ENCODE peak calls at places on chromosome 16, in seven cellular contexts. One of them, this sample, is unnamed.

GRCh38 chr16:12802661-12803060 is 1.0 kb downstream of the CPPED1 start:
- DNase-seq in CD8-positive, alpha-beta T cell: no peak
- DNase-seq in choroid plexus epithelial cell: no peak
- DNase-seq in cardiac muscle cell: no peak
- DNase-seq in glutamatergic neuron: no peak
- DNase-seq in AG04450: no peak
- DNase-seq in omental fat pad: no peak
- DNase-seq in this sample: no peak

GRCh38 chr16:48537275-48537674 is 72.7 kb downstream of the N4BP1 start:
- DNase-seq in CD8-positive, alpha-beta T cell: no peak
- DNase-seq in choroid plexus epithelial cell: no peak
- DNase-seq in cardiac muscle cell: no peak
- DNase-seq in glutamatergic neuron: no peak
- DNase-seq in AG04450: no peak
- DNase-seq in omental fat pad: no peak
- DNase-seq in this sample: no peak

GRCh38 chr16:75087040-75087979 is 29.3 kb downstream of the LDHD start:
- DNase-seq in CD8-positive, alpha-beta T cell: no peak
- DNase-seq in choroid plexus epithelial cell: peak; percentile 83
- DNase-seq in cardiac muscle cell: peak; percentile 89
- DNase-seq in glutamatergic neuron: no peak
- DNase-seq in AG04450: peak; percentile 87
- DNase-seq in omental fat pad: no peak
- DNase-seq in this sample: no peak

GRCh38 chr16:3101841-3102470 is 2.9 kb upstream of the ZSCAN10 start:
- DNase-seq in CD8-positive, alpha-beta T cell: no peak
- DNase-seq in choroid plexus epithelial cell: no peak
- DNase-seq in cardiac muscle cell: no peak
- DNase-seq in glutamatergic neuron: no peak
- DNase-seq in AG04450: no peak
- DNase-seq in omental fat pad: no peak
- DNase-seq in this sample: no peak

GRCh38 chr16:53061256-53061655 is 6.5 kb downstream of the CHD9 start:
- DNase-seq in CD8-positive, alpha-beta T cell: no peak
- DNase-seq in choroid plexus epithelial cell: no peak
- DNase-seq in cardiac muscle cell: no peak
- DNase-seq in glutamatergic neuron: no peak
- DNase-seq in AG04450: no peak
- DNase-seq in omental fat pad: no peak
- DNase-seq in this sample: no peak

GRCh38 chr16:58299757-58300349 is 5.0 kb upstream of the PRSS54 start:
- DNase-seq in CD8-positive, alpha-beta T cell: no peak
- DNase-seq in choroid plexus epithelial cell: peak; percentile 38
- DNase-seq in cardiac muscle cell: peak; percentile 36
- DNase-seq in glutamatergic neuron: peak; percentile 41
- DNase-seq in AG04450: no peak
- DNase-seq in omental fat pad: no peak
- DNase-seq in this sample: no peak

GRCh38 chr16:86294535-86294934 is 215.8 kb upstream of the FOXF1 start:
- DNase-seq in CD8-positive, alpha-beta T cell: no peak
- DNase-seq in choroid plexus epithelial cell: peak; percentile 30
- DNase-seq in cardiac muscle cell: no peak
- DNase-seq in glutamatergic neuron: no peak
- DNase-seq in AG04450: peak; percentile 91
- DNase-seq in omental fat pad: no peak
- DNase-seq in this sample: no peak

GRCh38 chr16:81429045-81429521 is 15.5 kb upstream of the CMIP start:
- DNase-seq in CD8-positive, alpha-beta T cell: no peak
- DNase-seq in choroid plexus epithelial cell: peak; percentile 66
- DNase-seq in cardiac muscle cell: peak; percentile 64
- DNase-seq in glutamatergic neuron: peak; percentile 48
- DNase-seq in AG04450: no peak
- DNase-seq in omental fat pad: no peak
- DNase-seq in this sample: no peak

GRCh38 chr16:19282101-19282500 is 3.4 kb upstream of the CLEC19A start:
- DNase-seq in CD8-positive, alpha-beta T cell: no peak
- DNase-seq in choroid plexus epithelial cell: no peak
- DNase-seq in cardiac muscle cell: no peak
- DNase-seq in glutamatergic neuron: no peak
- DNase-seq in AG04450: no peak
- DNase-seq in omental fat pad: no peak
- DNase-seq in this sample: no peak

GRCh38 chr16:88309174-88309904 is 73.4 kb upstream of the ZNF469 start:
- DNase-seq in CD8-positive, alpha-beta T cell: no peak
- DNase-seq in choroid plexus epithelial cell: no peak
- DNase-seq in cardiac muscle cell: no peak
- DNase-seq in glutamatergic neuron: no peak
- DNase-seq in AG04450: no peak
- DNase-seq in omental fat pad: no peak
- DNase-seq in this sample: no peak

GRCh38 chr16:88530051-88530857 is 39.9 kb upstream of the ZC3H18 start:
- DNase-seq in CD8-positive, alpha-beta T cell: peak; percentile 15
- DNase-seq in choroid plexus epithelial cell: no peak
- DNase-seq in cardiac muscle cell: no peak
- DNase-seq in glutamatergic neuron: no peak
- DNase-seq in AG04450: no peak
- DNase-seq in omental fat pad: no peak
- DNase-seq in this sample: no peak

GRCh38 chr16:73298562-73298961 is 250.6 kb upstream of the ZFHX3 start:
- DNase-seq in CD8-positive, alpha-beta T cell: no peak
- DNase-seq in choroid plexus epithelial cell: peak; percentile 79
- DNase-seq in cardiac muscle cell: peak; percentile 52
- DNase-seq in glutamatergic neuron: no peak
- DNase-seq in AG04450: peak; percentile 20
- DNase-seq in omental fat pad: no peak
- DNase-seq in this sample: no peak

GRCh38 chr16:67052399-67052798 is 23.4 kb downstream of the CBFB start:
- DNase-seq in CD8-positive, alpha-beta T cell: no peak
- DNase-seq in choroid plexus epithelial cell: no peak
- DNase-seq in cardiac muscle cell: no peak
- DNase-seq in glutamatergic neuron: no peak
- DNase-seq in AG04450: no peak
- DNase-seq in omental fat pad: no peak
- DNase-seq in this sample: no peak

GRCh38 chr16:2456551-2457153 is 3.3 kb upstream of the TEDC2 start:
- DNase-seq in CD8-positive, alpha-beta T cell: peak; percentile 6
- DNase-seq in choroid plexus epithelial cell: no peak
- DNase-seq in cardiac muscle cell: no peak
- DNase-seq in glutamatergic neuron: no peak
- DNase-seq in AG04450: no peak
- DNase-seq in omental fat pad: no peak
- DNase-seq in this sample: no peak

GRCh38 chr16:49750341-49751011 is 105.4 kb downstream of the ZNF423 start:
- DNase-seq in CD8-positive, alpha-beta T cell: no peak
- DNase-seq in choroid plexus epithelial cell: no peak
- DNase-seq in cardiac muscle cell: peak; percentile 26
- DNase-seq in glutamatergic neuron: peak; percentile 55
- DNase-seq in AG04450: no peak
- DNase-seq in omental fat pad: no peak
- DNase-seq in this sample: no peak

GRCh38 chr16:1413684-1414531 is 596 bp downstream of the UNKL start:
- DNase-seq in CD8-positive, alpha-beta T cell: peak; percentile 74
- DNase-seq in choroid plexus epithelial cell: peak; percentile 61
- DNase-seq in cardiac muscle cell: peak; percentile 62
- DNase-seq in glutamatergic neuron: peak; percentile 79
- DNase-seq in AG04450: no peak
- DNase-seq in omental fat pad: no peak
- DNase-seq in this sample: no peak

GRCh38 chr16:681746-682427 is 1.7 kb downstream of the STUB1 start:
- DNase-seq in CD8-positive, alpha-beta T cell: no peak
- DNase-seq in choroid plexus epithelial cell: peak; percentile 66
- DNase-seq in cardiac muscle cell: peak; percentile 43
- DNase-seq in glutamatergic neuron: no peak
- DNase-seq in AG04450: no peak
- DNase-seq in omental fat pad: no peak
- DNase-seq in this sample: no peak

GRCh38 chr16:72961115-72961832 is 86.7 kb downstream of the ZFHX3 start:
- DNase-seq in CD8-positive, alpha-beta T cell: no peak
- DNase-seq in choroid plexus epithelial cell: peak; percentile 52
- DNase-seq in cardiac muscle cell: peak; percentile 14
- DNase-seq in glutamatergic neuron: peak; percentile 77
- DNase-seq in AG04450: no peak
- DNase-seq in omental fat pad: no peak
- DNase-seq in this sample: no peak

GRCh38 chr16:85518398-85519049 is 94.6 kb upstream of the GSE1 start:
- DNase-seq in CD8-positive, alpha-beta T cell: peak; percentile 42
- DNase-seq in choroid plexus epithelial cell: no peak
- DNase-seq in cardiac muscle cell: no peak
- DNase-seq in glutamatergic neuron: no peak
- DNase-seq in AG04450: no peak
- DNase-seq in omental fat pad: no peak
- DNase-seq in this sample: no peak

DNA sequence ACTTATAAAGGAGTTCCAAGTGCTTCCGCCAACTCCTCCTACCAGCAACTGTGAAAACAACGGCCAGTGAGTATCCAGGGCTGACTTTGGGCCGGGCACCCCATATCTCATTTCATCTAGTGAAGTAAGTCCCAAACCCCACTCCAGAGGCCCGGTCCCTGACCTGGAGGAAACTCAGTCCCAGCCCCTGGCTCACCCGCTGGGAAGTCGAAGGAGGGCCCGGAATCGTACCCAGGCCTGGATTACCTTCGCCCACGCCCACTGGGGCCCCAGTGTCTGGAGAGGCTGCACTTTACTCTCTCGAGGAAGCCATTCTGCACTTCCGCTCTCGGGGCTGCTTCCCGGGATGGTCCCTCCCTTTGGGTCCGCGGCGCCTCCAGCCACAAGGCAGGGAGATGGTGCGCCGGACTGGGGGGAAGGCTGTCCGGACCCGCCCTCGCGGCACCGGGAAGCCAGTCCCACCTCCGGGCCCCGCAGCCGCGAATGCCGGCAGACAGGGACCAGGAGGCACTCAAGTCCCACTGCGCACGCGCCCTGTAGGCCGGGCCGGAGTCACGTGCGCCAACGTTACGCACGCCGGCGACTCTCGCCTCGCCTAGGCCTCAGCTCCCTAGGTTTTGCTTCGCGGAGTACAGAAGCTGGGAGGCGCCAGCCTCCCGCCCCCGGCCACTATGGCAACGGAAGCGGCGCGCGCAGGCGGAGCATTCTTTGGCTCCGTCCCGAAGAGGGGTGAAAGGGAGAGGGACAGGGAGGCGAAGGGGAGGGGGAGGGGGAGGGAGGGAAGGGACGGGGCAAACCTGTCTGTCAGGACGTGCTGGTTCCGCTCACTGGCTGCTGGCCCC is at the start of gene CMTR2:
- DNase-seq in CD8-positive, alpha-beta T cell: peak; percentile 87
- DNase-seq in choroid plexus epithelial cell: peak; percentile 98
- DNase-seq in cardiac muscle cell: peak; percentile 99
- DNase-seq in glutamatergic neuron: peak; percentile 97
- DNase-seq in AG04450: peak; percentile 96
- DNase-seq in omental fat pad: peak; percentile 80
- DNase-seq in this sample: peak; percentile 97
- TF ChIP-seq CTCF in CD8-positive, alpha-beta T cell: no peak
- TF ChIP-seq CTCF in choroid plexus epithelial cell: no peak
- TF ChIP-seq CTCF in cardiac muscle cell: no peak
- TF ChIP-seq CTCF in glutamatergic neuron: no peak
- TF ChIP-seq CTCF in AG04450: no peak
- TF ChIP-seq CTCF in omental fat pad: no peak
- TF ChIP-seq CTCF in this sample: no peak

GRCh38 chr16:51755039-51755501 is 604.0 kb upstream of the SALL1 start:
- DNase-seq in CD8-positive, alpha-beta T cell: no peak
- DNase-seq in choroid plexus epithelial cell: no peak
- DNase-seq in cardiac muscle cell: no peak
- DNase-seq in glutamatergic neuron: no peak
- DNase-seq in AG04450: no peak
- DNase-seq in omental fat pad: no peak
- DNase-seq in this sample: no peak
- TF ChIP-seq CTCF in CD8-positive, alpha-beta T cell: no peak
- TF ChIP-seq CTCF in choroid plexus epithelial cell: no peak
- TF ChIP-seq CTCF in cardiac muscle cell: no peak
- TF ChIP-seq CTCF in glutamatergic neuron: no peak
- TF ChIP-seq CTCF in AG04450: no peak
- TF ChIP-seq CTCF in omental fat pad: no peak
- TF ChIP-seq CTCF in this sample: no peak

GRCh38 chr16:8869212-8869987 is 594 bp upstream of the CARHSP1 start:
- DNase-seq in CD8-positive, alpha-beta T cell: no peak
- DNase-seq in choroid plexus epithelial cell: no peak
- DNase-seq in cardiac muscle cell: no peak
- DNase-seq in glutamatergic neuron: peak; percentile 40
- DNase-seq in AG04450: no peak
- DNase-seq in omental fat pad: no peak
- DNase-seq in this sample: no peak

GRCh38 chr16:8874388-8874787 is 5.6 kb upstream of the CARHSP1 start:
- DNase-seq in CD8-positive, alpha-beta T cell: no peak
- DNase-seq in choroid plexus epithelial cell: no peak
- DNase-seq in cardiac muscle cell: peak; percentile 64
- DNase-seq in glutamatergic neuron: no peak
- DNase-seq in AG04450: no peak
- DNase-seq in omental fat pad: no peak
- DNase-seq in this sample: no peak

GRCh38 chr16:8872071-8872470 is 3.3 kb upstream of the CARHSP1 start:
- DNase-seq in CD8-positive, alpha-beta T cell: no peak
- DNase-seq in choroid plexus epithelial cell: no peak
- DNase-seq in cardiac muscle cell: no peak
- DNase-seq in glutamatergic neuron: no peak
- DNase-seq in AG04450: no peak
- DNase-seq in omental fat pad: no peak
- DNase-seq in this sample: no peak

GRCh38 chr16:8868272-8869211 is at the start of gene CARHSP1:
- DNase-seq in CD8-positive, alpha-beta T cell: peak; percentile 75
- DNase-seq in choroid plexus epithelial cell: peak; percentile 93
- DNase-seq in cardiac muscle cell: peak; percentile 95
- DNase-seq in glutamatergic neuron: peak; percentile 83
- DNase-seq in AG04450: no peak
- DNase-seq in omental fat pad: no peak
- DNase-seq in this sample: peak; percentile 88

GRCh38 chr16:8872967-8873865 is 4.4 kb upstream of the CARHSP1 start:
- DNase-seq in CD8-positive, alpha-beta T cell: no peak
- DNase-seq in choroid plexus epithelial cell: no peak
- DNase-seq in cardiac muscle cell: no peak
- DNase-seq in glutamatergic neuron: no peak
- DNase-seq in AG04450: no peak
- DNase-seq in omental fat pad: no peak
- DNase-seq in this sample: no peak
- TF ChIP-seq CTCF in CD8-positive, alpha-beta T cell: no peak
- TF ChIP-seq CTCF in choroid plexus epithelial cell: peak; percentile 35
- TF ChIP-seq CTCF in cardiac muscle cell: peak; percentile 15
- TF ChIP-seq CTCF in glutamatergic neuron: no peak
- TF ChIP-seq CTCF in AG04450: no peak
- TF ChIP-seq CTCF in omental fat pad: no peak
- TF ChIP-seq CTCF in this sample: peak; percentile 45

DNA sequence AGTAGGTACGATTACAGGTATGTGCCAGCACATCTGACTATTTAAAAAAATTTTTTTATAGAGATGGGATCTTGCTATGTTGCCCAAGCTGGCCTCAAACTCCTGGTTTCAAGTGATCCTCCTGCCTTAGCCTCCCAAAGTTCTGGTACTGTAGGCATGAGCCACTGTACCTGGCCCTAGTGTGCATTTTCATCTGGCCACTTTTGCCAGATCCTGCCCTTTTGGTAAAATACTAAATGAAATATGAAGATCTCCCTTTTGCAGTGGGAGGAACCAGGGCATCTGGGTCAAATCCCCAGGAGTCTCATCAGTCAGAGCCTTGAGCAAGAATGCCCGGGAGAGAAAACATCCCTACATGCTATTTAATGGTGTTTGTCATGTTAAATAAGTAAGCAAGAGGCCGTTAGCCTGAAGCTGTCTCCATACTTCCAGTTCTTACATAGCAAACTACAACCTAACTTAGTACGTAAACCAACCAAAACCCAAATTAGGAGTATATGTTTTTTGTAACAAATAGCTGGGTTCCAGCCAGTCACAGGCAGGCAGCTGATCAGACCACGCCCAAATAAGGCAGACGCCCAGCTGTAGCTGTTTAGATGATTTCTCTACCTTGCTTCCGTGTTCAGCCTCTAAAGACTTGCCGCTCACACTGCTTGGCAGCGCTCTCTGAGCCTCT is 46.5 kb upstream of the CLEC18A start:
- DNase-seq in CD8-positive, alpha-beta T cell: no peak
- DNase-seq in choroid plexus epithelial cell: no peak
- DNase-seq in cardiac muscle cell: no peak
- DNase-seq in glutamatergic neuron: no peak
- DNase-seq in AG04450: no peak
- DNase-seq in omental fat pad: no peak
- DNase-seq in this sample: no peak
- TF ChIP-seq CTCF in CD8-positive, alpha-beta T cell: no peak
- TF ChIP-seq CTCF in choroid plexus epithelial cell: no peak
- TF ChIP-seq CTCF in cardiac muscle cell: no peak
- TF ChIP-seq CTCF in glutamatergic neuron: no peak
- TF ChIP-seq CTCF in AG04450: no peak
- TF ChIP-seq CTCF in omental fat pad: no peak
- TF ChIP-seq CTCF in this sample: no peak

This sample was measured in type B pancreatic cell.